ENCODE peak calls at places on chromosomes 12 and 14, in four cellular contexts. K, H, C and N are unnamed samples.
A peak's percentile ranks its signal among the peaks of the same experiment; 100 is the strongest.

GRCh38 chr12:69540606-69541386 is 44.5 kb upstream of the CCT2 start:
- DNase-seq in C (no peak), H (no peak), K (no peak), N (no peak)

GRCh38 chr12:104764225-104765073 is 193.6 kb downstream of the SLC41A2 start:
- DNase-seq in C (no peak), K (no peak), H (no peak), N (no peak)

GRCh38 chr12:82730832-82731497 is 44.3 kb downstream of the TMTC2 start:
- DNase-seq in H (no peak), K (no peak), C (no peak), N (no peak)

GRCh38 chr14:68939893-68940613 is 39.0 kb downstream of the ACTN1 start:
- DNase-seq in C (peak; percentile 79), H (no peak), K (peak; percentile 92), N (peak; percentile 64)

GRCh38 chr14:34027130-34027989 is 76.5 kb upstream of the EGLN3 start:
- DNase-seq in C (no peak), K (no peak), H (no peak), N (no peak)

GRCh38 chr12:116172224-116172849 is 105.2 kb downstream of the MED13L start:
- DNase-seq in H (no peak), K (no peak), C (no peak), N (no peak)

GRCh38 chr12:91215940-91216454 is 33.4 kb upstream of the DCN start:
- DNase-seq in C (no peak), H (no peak), K (no peak), N (no peak)

GRCh38 chr12:104131609-104132008 is 6.4 kb downstream of the NFYB start:
- DNase-seq in K (no peak), H (no peak), C (no peak), N (no peak)

GRCh38 chr12:41697161-41697560 is 447.5 kb downstream of the GXYLT1 start:
- DNase-seq in H (no peak), C (no peak), K (no peak), N (no peak)

GRCh38 chr12:76303365-76303764 is 44.9 kb downstream of the BBS10 start:
- DNase-seq in C (no peak), H (no peak), K (no peak), N (no peak)

GRCh38 chr12:54596526-54596946 is 8.1 kb upstream of the PPP1R1A start:
- DNase-seq in C (peak; percentile 77), K (peak; percentile 76), H (peak; percentile 5), N (peak; percentile 36)

GRCh38 chr14:103105580-103106168 is 11.1 kb downstream of the EXOC3L4 start:
- DNase-seq in K (no peak), H (peak; percentile 15), C (no peak), N (peak; percentile 63)

GRCh38 chr12:13258212-13258611 is 61.7 kb downstream of the EMP1 start:
- DNase-seq in H (no peak), C (no peak), K (no peak), N (no peak)

GRCh38 chr14:24251880-24252288 is 9.5 kb upstream of the TINF2 start:
- DNase-seq in H (no peak), K (peak; percentile 10), C (no peak), N (no peak)

GRCh38 chr14:105076805-105077648 is 11.8 kb upstream of the GPR132 start:
- DNase-seq in H (no peak), C (no peak), K (no peak), N (no peak)

GRCh38 chr12:91813701-91814100 is 331.9 kb downstream of the BTG1 start:
- DNase-seq in K (no peak), C (no peak), H (no peak), N (no peak)

GRCh38 chr12:119374615-119375014 is 40.1 kb downstream of the CCDC60 start:
- DNase-seq in C (no peak), H (no peak), K (no peak), N (no peak)

GRCh38 chr12:1575799-1576401 is 18.5 kb downstream of the FBXL14 start:
- DNase-seq in C (no peak), K (no peak), H (no peak), N (no peak)

GRCh38 chr12:85405781-85406522 is 125.9 kb downstream of the ALX1 start:
- DNase-seq in C (no peak), H (no peak), K (no peak), N (no peak)

GRCh38 chr14:95915326-95915725 is 38.7 kb downstream of the TUNAR start:
- DNase-seq in K (no peak), C (no peak), H (no peak), N (no peak)

GRCh38 chr12:120327593-120327992 is at the start of gene PLA2G1B:
- DNase-seq in C (peak; percentile 89), K (no peak), H (no peak), N (no peak)

GRCh38 chr14:71244341-71244740 is 337.1 kb downstream of the PCNX1 start:
- DNase-seq in C (no peak), H (no peak), K (no peak), N (no peak)

GRCh38 chr14:29993148-29993547 is 65.5 kb upstream of the PRKD1 start:
- DNase-seq in C (no peak), K (no peak), H (no peak), N (no peak)

GRCh38 chr12:122754790-122755189 is 2.2 kb downstream of the DENR start:
- DNase-seq in K (no peak), H (no peak), C (no peak), N (no peak)

GRCh38 chr12:112841891-112842290 is 50.3 kb downstream of the RPH3A start:
- DNase-seq in H (no peak), K (no peak), C (no peak), N (no peak)

GRCh38 chr12:94644622-94645021 is 5.7 kb downstream of the TMCC3 start:
- DNase-seq in C (no peak), H (no peak), K (no peak), N (no peak)

GRCh38 chr14:105077649-105077995 is 12.4 kb upstream of the GPR132 start:
- DNase-seq in C (no peak), H (no peak), K (no peak), N (no peak)